ENCODE peak calls at places on chromosomes 13 and 19, in nine cellular contexts. One of them, this sample, is unnamed.

GRCh38 chr13:50670847-50671542 is 172.5 kb downstream of the DLEU7 start:
- DNase-seq in psoas muscle: no peak
- DNase-seq in colonic mucosa: no peak
- DNase-seq in H1: no peak
- DNase-seq in fibroblast of pulmonary artery: no peak
- DNase-seq in heart right ventricle: no peak
- DNase-seq in H7: no peak
- DNase-seq in IMR-90: no peak
- DNase-seq in skeletal muscle cell: no peak
- DNase-seq in this sample: no peak

GRCh38 chr19:35791814-35792279 is 16.5 kb downstream of the ARHGAP33 start:
- DNase-seq in psoas muscle: no peak
- DNase-seq in colonic mucosa: no peak
- DNase-seq in H1: no peak
- DNase-seq in fibroblast of pulmonary artery: no peak
- DNase-seq in heart right ventricle: no peak
- DNase-seq in H7: no peak
- DNase-seq in IMR-90: no peak
- DNase-seq in skeletal muscle cell: no peak
- DNase-seq in this sample: no peak

GRCh38 chr19:52188822-52189744 is 769 bp upstream of the PPP2R1A start:
- DNase-seq in psoas muscle: peak
- DNase-seq in colonic mucosa: peak
- DNase-seq in H1: peak
- DNase-seq in fibroblast of pulmonary artery: no peak
- DNase-seq in heart right ventricle: peak
- DNase-seq in H7: no peak
- DNase-seq in IMR-90: no peak
- DNase-seq in skeletal muscle cell: no peak
- DNase-seq in this sample: peak

GRCh38 chr13:98480915-98481510 is 95.9 kb downstream of the STK24 start:
- DNase-seq in psoas muscle: no peak
- DNase-seq in colonic mucosa: no peak
- DNase-seq in H1: no peak
- DNase-seq in fibroblast of pulmonary artery: no peak
- DNase-seq in heart right ventricle: no peak
- DNase-seq in H7: no peak
- DNase-seq in IMR-90: peak
- DNase-seq in skeletal muscle cell: no peak
- DNase-seq in this sample: no peak

GRCh38 chr19:5925830-5926459 is 11.9 kb downstream of the CAPS start:
- DNase-seq in psoas muscle: no peak
- DNase-seq in colonic mucosa: peak
- DNase-seq in H1: no peak
- DNase-seq in fibroblast of pulmonary artery: no peak
- DNase-seq in heart right ventricle: no peak
- DNase-seq in H7: no peak
- DNase-seq in IMR-90: no peak
- DNase-seq in skeletal muscle cell: no peak
- DNase-seq in this sample: peak

GRCh38 chr13:106277483-106278154 is 257.8 kb downstream of the EFNB2 start:
- DNase-seq in psoas muscle: no peak
- DNase-seq in colonic mucosa: no peak
- DNase-seq in H1: no peak
- DNase-seq in fibroblast of pulmonary artery: no peak
- DNase-seq in heart right ventricle: peak
- DNase-seq in H7: no peak
- DNase-seq in IMR-90: no peak
- DNase-seq in skeletal muscle cell: no peak
- DNase-seq in this sample: no peak

GRCh38 chr13:62387642-62388041 is 972.0 kb upstream of the PCDH20 start:
- DNase-seq in psoas muscle: no peak
- DNase-seq in colonic mucosa: no peak
- DNase-seq in H1: no peak
- DNase-seq in fibroblast of pulmonary artery: peak
- DNase-seq in heart right ventricle: no peak
- DNase-seq in H7: peak
- DNase-seq in IMR-90: peak
- DNase-seq in skeletal muscle cell: no peak
- DNase-seq in this sample: no peak

GRCh38 chr13:111385182-111385857 is 64.9 kb downstream of the TEX29 start:
- DNase-seq in psoas muscle: peak
- DNase-seq in colonic mucosa: no peak
- DNase-seq in H1: no peak
- DNase-seq in fibroblast of pulmonary artery: no peak
- DNase-seq in heart right ventricle: no peak
- DNase-seq in H7: no peak
- DNase-seq in IMR-90: no peak
- DNase-seq in skeletal muscle cell: no peak
- DNase-seq in this sample: no peak

GRCh38 chr13:86725105-86725504 is 925.9 kb upstream of the SLITRK6 start:
- DNase-seq in psoas muscle: no peak
- DNase-seq in colonic mucosa: no peak
- DNase-seq in H1: peak
- DNase-seq in fibroblast of pulmonary artery: no peak
- DNase-seq in heart right ventricle: no peak
- DNase-seq in H7: peak
- DNase-seq in IMR-90: no peak
- DNase-seq in skeletal muscle cell: no peak
- DNase-seq in this sample: no peak

GRCh38 chr19:50912727-50913716 is 1.8 kb upstream of the KLK4 start:
- DNase-seq in psoas muscle: no peak
- DNase-seq in colonic mucosa: no peak
- DNase-seq in H1: no peak
- DNase-seq in fibroblast of pulmonary artery: no peak
- DNase-seq in heart right ventricle: no peak
- DNase-seq in H7: peak
- DNase-seq in IMR-90: no peak
- DNase-seq in skeletal muscle cell: no peak
- DNase-seq in this sample: no peak
- H3K4me3 ChIP-seq in psoas muscle: no peak
- H3K4me3 ChIP-seq in colonic mucosa: no peak
- H3K4me3 ChIP-seq in H1: peak
- H3K4me3 ChIP-seq in fibroblast of pulmonary artery: no peak
- H3K4me3 ChIP-seq in heart right ventricle: no peak
- H3K4me3 ChIP-seq in H7: peak
- H3K4me3 ChIP-seq in IMR-90: no peak
- H3K4me3 ChIP-seq in skeletal muscle cell: no peak
- H3K4me3 ChIP-seq in this sample: no peak

GRCh38 chr13:73174521-73175010 is 115.8 kb downstream of the KLF5 start:
- DNase-seq in psoas muscle: no peak
- DNase-seq in colonic mucosa: no peak
- DNase-seq in H1: no peak
- DNase-seq in fibroblast of pulmonary artery: no peak
- DNase-seq in heart right ventricle: no peak
- DNase-seq in H7: no peak
- DNase-seq in IMR-90: no peak
- DNase-seq in skeletal muscle cell: no peak
- DNase-seq in this sample: no peak

GRCh38 chr13:73177017-73177416 is 118.2 kb downstream of the KLF5 start:
- DNase-seq in psoas muscle: no peak
- DNase-seq in colonic mucosa: no peak
- DNase-seq in H1: no peak
- DNase-seq in fibroblast of pulmonary artery: no peak
- DNase-seq in heart right ventricle: no peak
- DNase-seq in H7: no peak
- DNase-seq in IMR-90: no peak
- DNase-seq in skeletal muscle cell: no peak
- DNase-seq in this sample: no peak

GRCh38 chr13:73177911-73178565 is 119.2 kb downstream of the KLF5 start:
- DNase-seq in psoas muscle: no peak
- DNase-seq in colonic mucosa: peak
- DNase-seq in H1: no peak
- DNase-seq in fibroblast of pulmonary artery: no peak
- DNase-seq in heart right ventricle: no peak
- DNase-seq in H7: no peak
- DNase-seq in IMR-90: no peak
- DNase-seq in skeletal muscle cell: no peak
- DNase-seq in this sample: peak

GRCh38 chr13:73179906-73180305 is 121.1 kb downstream of the KLF5 start:
- DNase-seq in psoas muscle: no peak
- DNase-seq in colonic mucosa: no peak
- DNase-seq in H1: no peak
- DNase-seq in fibroblast of pulmonary artery: no peak
- DNase-seq in heart right ventricle: no peak
- DNase-seq in H7: no peak
- DNase-seq in IMR-90: peak
- DNase-seq in skeletal muscle cell: no peak
- DNase-seq in this sample: no peak
- H3K4me3 ChIP-seq in psoas muscle: no peak
- H3K4me3 ChIP-seq in colonic mucosa: no peak
- H3K4me3 ChIP-seq in H1: no peak
- H3K4me3 ChIP-seq in fibroblast of pulmonary artery: no peak
- H3K4me3 ChIP-seq in heart right ventricle: no peak
- H3K4me3 ChIP-seq in H7: no peak
- H3K4me3 ChIP-seq in IMR-90: no peak
- H3K4me3 ChIP-seq in skeletal muscle cell: no peak
- H3K4me3 ChIP-seq in this sample: no peak

GRCh38 chr13:110176431-110176830 is 130.5 kb downstream of the COL4A1 start:
- DNase-seq in psoas muscle: no peak
- DNase-seq in colonic mucosa: no peak
- DNase-seq in H1: no peak
- DNase-seq in fibroblast of pulmonary artery: no peak
- DNase-seq in heart right ventricle: no peak
- DNase-seq in H7: no peak
- DNase-seq in IMR-90: no peak
- DNase-seq in skeletal muscle cell: no peak
- DNase-seq in this sample: no peak

GRCh38 chr13:110177790-110178189 is 129.2 kb downstream of the COL4A1 start:
- DNase-seq in psoas muscle: no peak
- DNase-seq in colonic mucosa: no peak
- DNase-seq in H1: no peak
- DNase-seq in fibroblast of pulmonary artery: no peak
- DNase-seq in heart right ventricle: no peak
- DNase-seq in H7: no peak
- DNase-seq in IMR-90: no peak
- DNase-seq in skeletal muscle cell: no peak
- DNase-seq in this sample: no peak

GRCh38 chr13:110179858-110180156 is 127.2 kb downstream of the COL4A1 start:
- DNase-seq in psoas muscle: no peak
- DNase-seq in colonic mucosa: no peak
- DNase-seq in H1: no peak
- DNase-seq in fibroblast of pulmonary artery: no peak
- DNase-seq in heart right ventricle: no peak
- DNase-seq in H7: no peak
- DNase-seq in IMR-90: no peak
- DNase-seq in skeletal muscle cell: no peak
- DNase-seq in this sample: no peak

GRCh38 chr13:110182003-110182402 is 125.0 kb downstream of the COL4A1 start:
- DNase-seq in psoas muscle: no peak
- DNase-seq in colonic mucosa: no peak
- DNase-seq in H1: no peak
- DNase-seq in fibroblast of pulmonary artery: no peak
- DNase-seq in heart right ventricle: no peak
- DNase-seq in H7: no peak
- DNase-seq in IMR-90: no peak
- DNase-seq in skeletal muscle cell: no peak
- DNase-seq in this sample: no peak

DNA sequence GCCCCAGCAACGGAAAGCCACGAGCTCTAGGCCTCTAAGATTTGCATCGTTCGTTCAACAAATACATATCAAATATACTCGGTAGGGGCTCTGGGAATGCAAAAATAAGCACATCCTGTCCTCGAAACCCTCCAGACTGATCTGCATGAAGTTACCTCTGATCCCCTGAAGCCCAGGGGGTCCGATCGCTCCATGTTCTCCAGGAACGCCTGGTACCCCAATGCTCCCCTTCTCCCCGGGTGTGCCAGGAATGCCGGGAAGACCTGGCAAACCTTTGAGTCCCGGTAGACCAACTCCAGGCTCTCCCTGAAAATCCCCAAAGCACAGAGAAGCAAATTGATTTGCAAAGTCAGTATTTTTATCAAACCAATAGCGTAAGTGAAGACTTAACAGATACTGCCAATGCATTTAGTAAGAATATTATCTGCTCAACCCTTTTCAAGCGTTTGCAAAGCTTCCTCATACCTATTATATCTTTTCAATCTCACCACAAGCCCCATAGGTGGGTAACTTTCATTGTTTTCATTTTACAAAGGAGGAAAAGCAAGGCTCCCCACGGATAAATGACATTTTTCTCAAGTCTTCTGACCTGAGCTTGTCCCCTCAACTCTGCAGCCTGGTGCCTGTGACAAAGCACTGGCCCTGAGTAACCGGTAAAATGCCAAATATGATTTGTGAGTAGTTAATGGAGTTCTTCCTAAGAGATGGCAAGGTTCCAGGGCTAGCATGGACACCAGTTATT is 127.7 kb downstream of the COL4A1 start:
- DNase-seq in psoas muscle: no peak
- DNase-seq in colonic mucosa: no peak
- DNase-seq in H1: no peak
- DNase-seq in fibroblast of pulmonary artery: no peak
- DNase-seq in heart right ventricle: no peak
- DNase-seq in H7: no peak
- DNase-seq in IMR-90: no peak
- DNase-seq in skeletal muscle cell: no peak
- DNase-seq in this sample: no peak
- H3K4me3 ChIP-seq in psoas muscle: no peak
- H3K4me3 ChIP-seq in colonic mucosa: no peak
- H3K4me3 ChIP-seq in H1: no peak
- H3K4me3 ChIP-seq in fibroblast of pulmonary artery: no peak
- H3K4me3 ChIP-seq in heart right ventricle: no peak
- H3K4me3 ChIP-seq in H7: no peak
- H3K4me3 ChIP-seq in IMR-90: no peak
- H3K4me3 ChIP-seq in skeletal muscle cell: no peak
- H3K4me3 ChIP-seq in this sample: no peak

GRCh38 chr19:42284641-42285341 is 15.7 kb downstream of the CIC start:
- DNase-seq in psoas muscle: peak
- DNase-seq in colonic mucosa: no peak
- DNase-seq in H1: no peak
- DNase-seq in fibroblast of pulmonary artery: no peak
- DNase-seq in heart right ventricle: no peak
- DNase-seq in H7: peak
- DNase-seq in IMR-90: no peak
- DNase-seq in skeletal muscle cell: no peak
- DNase-seq in this sample: peak

GRCh38 chr19:42286349-42287016 is 15.4 kb upstream of the PRR19 start:
- DNase-seq in psoas muscle: peak
- DNase-seq in colonic mucosa: no peak
- DNase-seq in H1: no peak
- DNase-seq in fibroblast of pulmonary artery: peak
- DNase-seq in heart right ventricle: peak
- DNase-seq in H7: no peak
- DNase-seq in IMR-90: peak
- DNase-seq in skeletal muscle cell: no peak
- DNase-seq in this sample: peak

GRCh38 chr19:42287017-42287825 is 14.7 kb upstream of the PRR19 start:
- DNase-seq in psoas muscle: no peak
- DNase-seq in colonic mucosa: no peak
- DNase-seq in H1: no peak
- DNase-seq in fibroblast of pulmonary artery: no peak
- DNase-seq in heart right ventricle: no peak
- DNase-seq in H7: no peak
- DNase-seq in IMR-90: no peak
- DNase-seq in skeletal muscle cell: no peak
- DNase-seq in this sample: no peak

GRCh38 chr19:42285546-42285945 is 16.4 kb upstream of the PRR19 start:
- DNase-seq in psoas muscle: no peak
- DNase-seq in colonic mucosa: no peak
- DNase-seq in H1: no peak
- DNase-seq in fibroblast of pulmonary artery: no peak
- DNase-seq in heart right ventricle: no peak
- DNase-seq in H7: no peak
- DNase-seq in IMR-90: no peak
- DNase-seq in skeletal muscle cell: no peak
- DNase-seq in this sample: no peak

GRCh38 chr19:42285988-42286348 is 16.0 kb upstream of the PRR19 start:
- DNase-seq in psoas muscle: peak
- DNase-seq in colonic mucosa: no peak
- DNase-seq in H1: no peak
- DNase-seq in fibroblast of pulmonary artery: no peak
- DNase-seq in heart right ventricle: no peak
- DNase-seq in H7: no peak
- DNase-seq in IMR-90: no peak
- DNase-seq in skeletal muscle cell: no peak
- DNase-seq in this sample: no peak
- H3K4me3 ChIP-seq in psoas muscle: peak
- H3K4me3 ChIP-seq in colonic mucosa: no peak
- H3K4me3 ChIP-seq in H1: no peak
- H3K4me3 ChIP-seq in fibroblast of pulmonary artery: peak
- H3K4me3 ChIP-seq in heart right ventricle: peak
- H3K4me3 ChIP-seq in H7: no peak
- H3K4me3 ChIP-seq in IMR-90: no peak
- H3K4me3 ChIP-seq in skeletal muscle cell: peak
- H3K4me3 ChIP-seq in this sample: no peak